ENCODE peak calls at places on chromosome 16, in six cellular contexts. H, O, G, B, F and L are unnamed samples.

GRCh38 chr16:12066823-12067222 is 90.3 kb downstream of the SNX29 start:
- DNase-seq in B (no peak), G (no peak), O (no peak), H (no peak), F (no peak), L (no peak)

GRCh38 chr16:50548659-50549560 is 714 bp downstream of the NKD1 start:
- DNase-seq in O (no peak), G (no peak), B (no peak), H (peak), F (no peak), L (no peak)

GRCh38 chr16:11225677-11226549 is 30.1 kb downstream of the SOCS1 start:
- DNase-seq in B (no peak), F (no peak), H (no peak), G (no peak), O (no peak), L (no peak)

GRCh38 chr16:16861546-16861945 is 482.6 kb downstream of the NPIPA7 start:
- DNase-seq in F (no peak), H (peak), G (peak), B (no peak), O (peak), L (no peak)

GRCh38 chr16:59252317-59252716 is 518.2 kb upstream of the GOT2 start:
- DNase-seq in O (no peak), G (no peak), H (peak), B (no peak), F (no peak), L (no peak)

GRCh38 chr16:21952793-21953540 is at the start of gene UQCRC2:
- DNase-seq in G (peak), F (peak), B (peak), O (peak), H (peak), L (peak)

GRCh38 chr16:12258806-12259205 is 282.3 kb downstream of the SNX29 start:
- DNase-seq in B (no peak), F (no peak), O (no peak), G (no peak), H (no peak), L (no peak)

GRCh38 chr16:67959520-67959919 is 8.9 kb downstream of the SLC12A4 start:
- DNase-seq in B (peak), F (no peak), O (peak), G (no peak), H (no peak), L (no peak)

GRCh38 chr16:50244504-50245416 is 21.6 kb upstream of the ADCY7 start:
- DNase-seq in H (peak), O (no peak), G (no peak), B (no peak), F (no peak), L (no peak)

GRCh38 chr16:30829130-30830071 is 42.4 kb upstream of the ZNF629 start:
- DNase-seq in H (no peak), B (no peak), G (no peak), F (no peak), O (no peak), L (no peak)
- TF ChIP-seq CTCF in H (peak), B (no peak), G (no peak), F (no peak), O (no peak), L (peak)

GRCh38 chr16:46836521-46837292 is 5.7 kb upstream of the C16orf87 start:
- DNase-seq in O (no peak), H (no peak), F (no peak), B (no peak), G (no peak), L (no peak)
- H3K4me3 ChIP-seq in O (no peak), H (no peak), F (no peak), B (no peak), G (no peak), L (no peak)

GRCh38 chr16:54934536-54935410 is 4.1 kb downstream of the IRX5 start:
- DNase-seq in O (no peak), F (no peak), G (peak), B (no peak), H (peak), L (no peak)
- TF ChIP-seq CTCF in O (no peak), F (peak), G (peak), B (no peak), H (peak), L (no peak)

GRCh38 chr16:4937782-4938682 is 1.1 kb upstream of the PPL start:
- DNase-seq in O (no peak), F (no peak), G (no peak), B (no peak), H (no peak), L (no peak)

GRCh38 chr16:4936181-4936990 is 562 bp downstream of the PPL start:
- DNase-seq in O (no peak), F (no peak), B (no peak), H (peak), G (no peak), L (no peak)

GRCh38 chr16:4938683-4939030 is 1.7 kb upstream of the PPL start:
- DNase-seq in G (no peak), O (peak), H (no peak), F (no peak), B (no peak), L (no peak)

GRCh38 chr16:4935231-4935855 is 1.6 kb downstream of the PPL start:
- DNase-seq in G (no peak), H (no peak), B (peak), O (no peak), F (no peak), L (no peak)

GRCh38 chr16:4936991-4937781 is at the start of gene PPL:
- DNase-seq in H (peak), B (no peak), G (no peak), F (no peak), O (no peak), L (no peak)
- H3K4me3 ChIP-seq in H (peak), B (peak), G (peak), F (peak), O (peak), L (peak)